ENCODE peak calls at places on chromosomes 4 and X, in seven cellular contexts. One of them, this sample, is unnamed.

GRCh38 chr4:153467897-153468262 is 1.7 kb downstream of the TMEM131L start:
- DNase-seq in body of pancreas: no peak
- DNase-seq in omental fat pad: no peak
- DNase-seq in WTC11: no peak
- DNase-seq in lower lobe of right lung: no peak
- DNase-seq in tibial nerve: no peak
- DNase-seq in GM20000: no peak
- DNase-seq in this sample: no peak

GRCh38 chrX:48003367-48003757 is 427 bp downstream of the ZNF182 start:
- DNase-seq in body of pancreas: peak; percentile 22
- DNase-seq in omental fat pad: no peak
- DNase-seq in WTC11: no peak
- DNase-seq in lower lobe of right lung: no peak
- DNase-seq in tibial nerve: no peak
- DNase-seq in GM20000: no peak
- DNase-seq in this sample: no peak

GRCh38 chrX:13029341-13029740 is 15.1 kb downstream of the FAM9C start:
- DNase-seq in body of pancreas: peak; percentile 64
- DNase-seq in omental fat pad: no peak
- DNase-seq in WTC11: peak; percentile 12
- DNase-seq in lower lobe of right lung: no peak
- DNase-seq in tibial nerve: peak; percentile 32
- DNase-seq in GM20000: no peak
- DNase-seq in this sample: no peak

GRCh38 chrX:9835585-9836210 is 49.5 kb downstream of the SHROOM2 start:
- DNase-seq in body of pancreas: no peak
- DNase-seq in omental fat pad: no peak
- DNase-seq in WTC11: no peak
- DNase-seq in lower lobe of right lung: no peak
- DNase-seq in tibial nerve: no peak
- DNase-seq in GM20000: no peak
- DNase-seq in this sample: no peak

GRCh38 chr4:1250921-1251772 is 2.2 kb upstream of the CTBP1 start:
- DNase-seq in body of pancreas: peak; percentile 4
- DNase-seq in omental fat pad: no peak
- DNase-seq in WTC11: no peak
- DNase-seq in lower lobe of right lung: peak; percentile 45
- DNase-seq in tibial nerve: no peak
- DNase-seq in GM20000: no peak
- DNase-seq in this sample: no peak

GRCh38 chrX:19840899-19841648 is 46.3 kb downstream of the SH3KBP1 start:
- DNase-seq in body of pancreas: no peak
- DNase-seq in omental fat pad: no peak
- DNase-seq in WTC11: peak; percentile 21
- DNase-seq in lower lobe of right lung: no peak
- DNase-seq in tibial nerve: no peak
- DNase-seq in GM20000: no peak
- DNase-seq in this sample: no peak

GRCh38 chrX:1380672-1381233 is 11.2 kb downstream of the SLC25A6 start:
- DNase-seq in body of pancreas: no peak
- DNase-seq in omental fat pad: no peak
- DNase-seq in WTC11: peak; percentile 9
- DNase-seq in lower lobe of right lung: peak; percentile 41
- DNase-seq in tibial nerve: no peak
- DNase-seq in GM20000: no peak
- DNase-seq in this sample: no peak

GRCh38 chr4:20086768-20087167 is 164.9 kb upstream of the SLIT2 start:
- DNase-seq in body of pancreas: no peak
- DNase-seq in omental fat pad: no peak
- DNase-seq in WTC11: no peak
- DNase-seq in lower lobe of right lung: no peak
- DNase-seq in tibial nerve: no peak
- DNase-seq in GM20000: no peak
- DNase-seq in this sample: no peak

GRCh38 chr4:182289809-182290208 is 46.6 kb downstream of the TENM3 start:
- DNase-seq in body of pancreas: no peak
- DNase-seq in omental fat pad: no peak
- DNase-seq in WTC11: peak; percentile 18
- DNase-seq in lower lobe of right lung: no peak
- DNase-seq in tibial nerve: no peak
- DNase-seq in GM20000: no peak
- DNase-seq in this sample: no peak

GRCh38 chrX:71181558-71181909 is 36.9 kb downstream of the NLGN3 start:
- DNase-seq in body of pancreas: peak; percentile 38
- DNase-seq in omental fat pad: no peak
- DNase-seq in WTC11: no peak
- DNase-seq in lower lobe of right lung: no peak
- DNase-seq in tibial nerve: no peak
- DNase-seq in GM20000: no peak
- DNase-seq in this sample: no peak

GRCh38 chr4:7398104-7398423 is 36.7 kb downstream of the PSAPL1 start:
- DNase-seq in body of pancreas: peak; percentile 78
- DNase-seq in omental fat pad: no peak
- DNase-seq in WTC11: no peak
- DNase-seq in lower lobe of right lung: peak; percentile 89
- DNase-seq in tibial nerve: no peak
- DNase-seq in GM20000: no peak
- DNase-seq in this sample: peak; percentile 9

GRCh38 chrX:40272786-40273185 is 175.0 kb upstream of the BCOR start:
- DNase-seq in body of pancreas: no peak
- DNase-seq in omental fat pad: no peak
- DNase-seq in WTC11: no peak
- DNase-seq in lower lobe of right lung: no peak
- DNase-seq in tibial nerve: no peak
- DNase-seq in GM20000: no peak
- DNase-seq in this sample: no peak

GRCh38 chr4:149718500-149718899 is 97.1 kb downstream of the IQCM start:
- DNase-seq in body of pancreas: no peak
- DNase-seq in omental fat pad: no peak
- DNase-seq in WTC11: no peak
- DNase-seq in lower lobe of right lung: no peak
- DNase-seq in tibial nerve: no peak
- DNase-seq in GM20000: no peak
- DNase-seq in this sample: no peak

GRCh38 chr4:47451657-47452056 is 11.8 kb downstream of the COMMD8 start:
- DNase-seq in body of pancreas: no peak
- DNase-seq in omental fat pad: no peak
- DNase-seq in WTC11: no peak
- DNase-seq in lower lobe of right lung: no peak
- DNase-seq in tibial nerve: no peak
- DNase-seq in GM20000: no peak
- DNase-seq in this sample: no peak

GRCh38 chr4:110586137-110586850 is 36.6 kb downstream of the PITX2 start:
- DNase-seq in body of pancreas: no peak
- DNase-seq in omental fat pad: no peak
- DNase-seq in WTC11: no peak
- DNase-seq in lower lobe of right lung: no peak
- DNase-seq in tibial nerve: no peak
- DNase-seq in GM20000: peak; percentile 41
- DNase-seq in this sample: no peak

GRCh38 chrX:129983575-129984131 is 1.2 kb downstream of the BCORL1 start:
- DNase-seq in body of pancreas: peak; percentile 8
- DNase-seq in omental fat pad: no peak
- DNase-seq in WTC11: peak; percentile 34
- DNase-seq in lower lobe of right lung: peak; percentile 48
- DNase-seq in tibial nerve: no peak
- DNase-seq in GM20000: no peak
- DNase-seq in this sample: no peak

GRCh38 chrX:129981207-129981553 is 1.3 kb upstream of the BCORL1 start:
- DNase-seq in body of pancreas: no peak
- DNase-seq in omental fat pad: no peak
- DNase-seq in WTC11: no peak
- DNase-seq in lower lobe of right lung: no peak
- DNase-seq in tibial nerve: no peak
- DNase-seq in GM20000: no peak
- DNase-seq in this sample: no peak

GRCh38 chrX:129984196-129984962 is 1.9 kb downstream of the BCORL1 start:
- DNase-seq in body of pancreas: peak; percentile 30
- DNase-seq in omental fat pad: no peak
- DNase-seq in WTC11: peak; percentile 20
- DNase-seq in lower lobe of right lung: peak; percentile 58
- DNase-seq in tibial nerve: no peak
- DNase-seq in GM20000: peak; percentile 64
- DNase-seq in this sample: peak; percentile 28

GRCh38 chrX:129981752-129982299 is 609 bp upstream of the BCORL1 start:
- DNase-seq in body of pancreas: no peak
- DNase-seq in omental fat pad: no peak
- DNase-seq in WTC11: no peak
- DNase-seq in lower lobe of right lung: no peak
- DNase-seq in tibial nerve: no peak
- DNase-seq in GM20000: no peak
- DNase-seq in this sample: no peak

DNA sequence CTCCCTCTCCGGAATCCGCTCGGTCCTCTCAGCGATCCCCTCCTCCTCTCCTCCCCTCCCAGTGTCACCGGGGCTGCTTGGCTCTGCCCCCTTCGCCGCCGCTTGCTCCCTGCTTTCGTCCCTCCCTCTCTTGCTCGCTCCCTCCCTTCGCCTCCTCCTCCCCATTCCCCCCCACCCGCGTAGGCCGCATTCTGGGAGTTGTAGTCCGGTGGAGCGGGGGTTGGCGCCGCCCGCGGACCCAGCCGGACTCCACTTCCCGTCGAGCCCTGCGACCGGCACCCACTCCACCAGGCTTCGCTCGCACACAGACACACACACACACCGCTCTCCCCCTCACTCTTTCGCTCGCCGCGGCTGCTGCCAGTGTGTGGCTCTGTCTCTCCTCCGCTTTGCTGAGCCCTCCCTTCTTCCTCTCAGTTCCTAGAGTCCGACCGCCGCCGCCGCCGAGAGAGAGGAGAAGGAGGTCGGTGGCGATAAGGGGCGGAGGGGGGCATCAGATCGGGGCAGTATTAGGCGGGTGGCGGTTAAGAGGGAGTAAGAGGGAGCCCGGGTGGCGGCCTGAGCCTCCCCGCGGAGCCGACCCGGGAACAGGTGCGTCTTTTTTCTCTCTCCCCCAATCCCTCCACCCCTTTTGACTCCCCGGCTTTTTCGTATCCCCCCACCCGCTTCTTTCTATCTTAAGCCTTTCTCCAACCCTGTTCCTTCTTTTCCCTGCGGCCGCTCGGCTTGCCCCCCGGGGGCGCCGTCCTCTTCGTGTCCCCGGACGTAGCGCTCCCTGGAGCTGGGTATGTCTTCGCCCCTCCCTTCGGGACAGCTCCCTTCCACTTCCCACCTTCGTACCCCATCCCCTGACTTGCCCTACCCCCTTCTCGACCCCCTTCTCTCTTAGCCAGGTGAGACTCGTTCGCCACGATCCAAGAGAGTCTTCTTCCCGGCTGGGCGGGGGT is at the start of gene BCORL1:
- DNase-seq in body of pancreas: peak; percentile 90
- DNase-seq in omental fat pad: no peak
- DNase-seq in WTC11: peak; percentile 83
- DNase-seq in lower lobe of right lung: peak; percentile 92
- DNase-seq in tibial nerve: peak; percentile 82
- DNase-seq in GM20000: peak; percentile 96
- DNase-seq in this sample: peak; percentile 74
- TF ChIP-seq CTCF in body of pancreas: no peak
- TF ChIP-seq CTCF in omental fat pad: no peak
- TF ChIP-seq CTCF in WTC11: no peak
- TF ChIP-seq CTCF in lower lobe of right lung: no peak
- TF ChIP-seq CTCF in tibial nerve: no peak
- TF ChIP-seq CTCF in GM20000: no peak
- TF ChIP-seq CTCF in this sample: no peak

DNA sequence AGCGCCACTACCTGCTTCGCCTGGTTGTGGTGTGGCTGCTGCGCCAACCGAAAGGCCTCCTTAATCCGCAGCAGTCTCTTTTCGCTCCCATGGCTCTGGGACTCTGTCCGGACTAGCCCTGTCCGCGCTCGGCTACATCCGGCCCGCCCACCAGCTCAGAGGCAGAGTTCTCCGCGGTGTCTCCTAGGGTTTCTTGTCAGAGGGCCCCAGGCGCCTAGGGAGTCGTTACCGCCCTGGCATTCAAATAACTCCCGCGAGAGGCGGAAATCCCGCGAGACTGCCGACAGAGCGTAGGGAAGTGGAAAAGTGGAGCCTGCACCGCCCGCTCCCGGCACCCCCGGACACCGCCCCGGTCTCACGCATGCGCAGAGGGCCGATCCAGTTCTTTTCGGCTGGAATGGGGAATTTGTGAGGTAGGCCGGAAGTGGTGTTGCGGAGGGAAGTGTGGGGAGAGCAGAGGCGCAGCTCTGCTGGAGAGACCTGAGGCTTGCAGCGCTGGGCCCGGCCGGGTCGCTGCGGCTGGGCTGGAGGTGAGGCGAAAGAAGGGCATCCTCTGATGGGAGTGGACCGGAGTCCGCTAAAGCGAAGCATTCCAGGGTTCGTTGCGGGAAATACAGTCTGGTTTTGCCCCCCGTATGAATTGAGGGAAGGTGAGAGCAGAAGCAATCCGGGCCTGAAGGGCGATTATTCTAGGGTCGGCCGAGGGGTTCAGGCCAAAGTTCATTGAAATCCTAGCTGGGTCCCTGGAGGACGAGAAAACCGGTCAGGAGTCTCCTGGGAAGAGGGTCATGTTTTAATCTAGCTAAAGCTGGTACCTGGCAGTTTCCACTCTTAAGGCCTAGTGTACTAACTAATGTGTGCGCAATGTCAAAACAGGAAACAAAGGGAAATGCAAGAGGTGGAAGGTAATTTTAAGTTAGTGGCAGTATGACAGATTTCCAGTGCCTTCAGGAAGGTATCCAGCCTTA is at the start of gene FAM200B:
- DNase-seq in body of pancreas: peak; percentile 100
- DNase-seq in omental fat pad: peak; percentile 100
- DNase-seq in WTC11: peak; percentile 100
- DNase-seq in lower lobe of right lung: peak; percentile 98
- DNase-seq in tibial nerve: peak; percentile 99
- DNase-seq in GM20000: peak; percentile 97
- DNase-seq in this sample: peak; percentile 47
- TF ChIP-seq CTCF in body of pancreas: peak; percentile 54
- TF ChIP-seq CTCF in omental fat pad: no peak
- TF ChIP-seq CTCF in WTC11: no peak
- TF ChIP-seq CTCF in lower lobe of right lung: peak; percentile 27
- TF ChIP-seq CTCF in tibial nerve: peak; percentile 5
- TF ChIP-seq CTCF in GM20000: no peak
- TF ChIP-seq CTCF in this sample: no peak

GRCh38 chrX:122055450-122055849 is 1008.0 kb downstream of the GLUD2 start:
- DNase-seq in body of pancreas: no peak
- DNase-seq in omental fat pad: no peak
- DNase-seq in WTC11: no peak
- DNase-seq in lower lobe of right lung: no peak
- DNase-seq in tibial nerve: no peak
- DNase-seq in GM20000: no peak
- DNase-seq in this sample: no peak
- TF ChIP-seq CTCF in body of pancreas: no peak
- TF ChIP-seq CTCF in omental fat pad: no peak
- TF ChIP-seq CTCF in WTC11: no peak
- TF ChIP-seq CTCF in lower lobe of right lung: no peak
- TF ChIP-seq CTCF in tibial nerve: no peak
- TF ChIP-seq CTCF in GM20000: no peak
- TF ChIP-seq CTCF in this sample: no peak

DNA sequence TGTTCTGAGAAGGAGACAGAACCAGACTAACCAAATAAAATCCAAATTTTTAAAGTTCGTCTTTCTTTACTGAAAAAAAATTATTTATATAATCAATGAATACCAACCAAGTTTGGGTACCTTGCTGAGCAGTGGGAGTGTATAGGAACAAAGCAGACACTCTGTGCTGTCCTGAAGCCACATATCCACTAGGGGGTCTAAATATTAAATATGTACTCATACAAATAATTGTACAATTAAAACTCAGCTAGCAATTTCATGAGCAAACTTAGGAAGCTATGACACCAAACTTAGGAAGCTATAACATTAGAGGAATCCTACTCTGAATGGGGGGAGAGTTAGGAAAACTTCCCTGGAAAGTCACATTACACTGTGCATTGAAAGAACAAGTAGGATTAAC is 582.0 kb upstream of the EPHA5 start:
- DNase-seq in body of pancreas: no peak
- DNase-seq in omental fat pad: no peak
- DNase-seq in WTC11: no peak
- DNase-seq in lower lobe of right lung: no peak
- DNase-seq in tibial nerve: no peak
- DNase-seq in GM20000: no peak
- DNase-seq in this sample: no peak
- TF ChIP-seq CTCF in body of pancreas: no peak
- TF ChIP-seq CTCF in omental fat pad: no peak
- TF ChIP-seq CTCF in WTC11: no peak
- TF ChIP-seq CTCF in lower lobe of right lung: no peak
- TF ChIP-seq CTCF in tibial nerve: no peak
- TF ChIP-seq CTCF in GM20000: no peak
- TF ChIP-seq CTCF in this sample: no peak